ENCODE peak calls at places on chromosomes 12 and 14, in four cellular contexts. A is adrenal gland, B is transverse colon, V is Panc1. N is an unnamed sample. For H3K4me1, the result is how much of the 10 kb centered on the place peaks cover.

GRCh38 chr14:95486875-95487668 is 29.4 kb downstream of the SYNE3 start:
- DNase-seq in V (no peak), B (peak), A (no peak), N (no peak)

GRCh38 chr14:31025335-31026075 is at the start of gene AP4S1:
- DNase-seq in A (peak), B (peak), V (no peak), N (peak)

GRCh38 chr14:100609941-100610391 is 22.7 kb upstream of the BEGAIN start:
- DNase-seq in B (no peak), V (no peak), A (no peak), N (peak)

GRCh38 chr14:57390806-57391562 is 598 bp downstream of the NAA30 start:
- DNase-seq in A (peak), B (peak), V (no peak), N (peak)

GRCh38 chr14:68820999-68821683 is 28.3 kb upstream of the ZFP36L1 start:
- DNase-seq in V (no peak), B (no peak), A (no peak), N (no peak)

GRCh38 chr14:104692939-104693315 is 3.5 kb downstream of the INF2 start:
- DNase-seq in B (no peak), V (no peak), A (no peak), N (no peak)

GRCh38 chr12:100794441-100795192 is at the start of gene ANO4:
- DNase-seq in B (no peak), A (no peak), V (no peak), N (no peak)

GRCh38 chr12:22282283-22282682 is 52.2 kb downstream of the ST8SIA1 start:
- DNase-seq in V (no peak), A (no peak), B (no peak), N (no peak)

GRCh38 chr12:116236148-116236731 is 41.3 kb downstream of the MED13L start:
- DNase-seq in B (peak), A (peak), V (peak), N (no peak)

GRCh38 chr12:53743277-53744129 is 8.3 kb downstream of the CISTR start:
- DNase-seq in A (peak), B (peak), V (peak), N (peak)

GRCh38 chr12:7609480-7609879 is 56.2 kb downstream of the APOBEC1 start:
- DNase-seq in B (no peak), V (no peak), A (no peak), N (no peak)

GRCh38 chr12:106883421-106883820 is 72.3 kb upstream of the TMEM263 start:
- DNase-seq in B (no peak), V (no peak), A (no peak), N (no peak)

GRCh38 chr14:66483322-66483721 is 2.8 kb upstream of the CCDC196 start:
- DNase-seq in A (peak), V (no peak), B (no peak), N (no peak)

GRCh38 chr12:30985814-30986452 is 59.4 kb downstream of the TSPAN11 start:
- DNase-seq in A (peak), B (peak), V (peak), N (peak)

GRCh38 chr14:30426463-30426862 is 132.5 kb upstream of the G2E3 start:
- DNase-seq in V (no peak), A (no peak), B (no peak), N (no peak)

GRCh38 chr12:52850681-52851080 is 1.9 kb upstream of the KRT78 start:
- DNase-seq in V (no peak), B (no peak), A (no peak), N (no peak)

GRCh38 chr12:105100207-105100985 is 7.1 kb upstream of the WASHC4 start:
- DNase-seq in V (no peak), B (no peak), A (no peak), N (no peak)

GRCh38 chr14:73467800-73468199 is 9.5 kb upstream of the NUMB start:
- DNase-seq in V (no peak), A (no peak), B (no peak), N (no peak)

GRCh38 chr12:93050026-93050747 is 121.1 kb upstream of the EEA1 start:
- DNase-seq in A (no peak), V (no peak), B (no peak), N (no peak)

GRCh38 chr12:88501976-88502938 is 78.0 kb downstream of the KITLG start:
- DNase-seq in V (no peak), A (no peak), B (no peak), N (no peak)

GRCh38 chr14:55099741-55100140 is 29.3 kb upstream of the LGALS3 start:
- DNase-seq in B (no peak), V (no peak), A (no peak), N (no peak)

GRCh38 chr12:27970981-27971489 is 1.5 kb downstream of the PTHLH start:
- DNase-seq in V (no peak), A (no peak), B (no peak), N (peak)

GRCh38 chr12:89350260-89350659 is 2.0 kb downstream of the DUSP6 start:
- DNase-seq in B (no peak), A (no peak), V (no peak), N (no peak)

GRCh38 chr14:87628129-87628528 is 364.9 kb downstream of the GALC start:
- DNase-seq in V (no peak), B (no peak), A (no peak), N (no peak)

GRCh38 chr14:106203438-106203837 is 677.1 kb downstream of the TMEM121 start:
- DNase-seq in B (no peak), A (no peak), V (no peak), N (no peak)

GRCh38 chr12:32270818-32271710 is 128.3 kb upstream of the FGD4 start:
- DNase-seq in B (no peak), V (no peak), A (peak), N (no peak)

GRCh38 chr12:81759215-81759991 is at the start of gene PPFIA2:
- DNase-seq in B (no peak), A (no peak), V (no peak), N (peak)

GRCh38 chr14:72369106-72369505 is 436.9 kb downstream of the RGS6 start:
- DNase-seq in A (no peak), V (no peak), B (no peak), N (no peak)

GRCh38 chr12:100414756-100415155 is 57.9 kb downstream of the SLC17A8 start:
- DNase-seq in B (no peak), A (no peak), V (no peak), N (no peak)

GRCh38 chr14:97640031-97640430 is 842.8 kb downstream of the VRK1 start:
- DNase-seq in V (no peak), A (no peak), B (no peak), N (no peak)

GRCh38 chr12:13404111-13404628 is 207.6 kb downstream of the EMP1 start:
- DNase-seq in A (no peak), B (no peak), V (no peak), N (no peak)

GRCh38 chr14:77883479-77884238 is 83.8 kb downstream of the ADCK1 start:
- DNase-seq in A (no peak), B (no peak), V (no peak), N (no peak)

GRCh38 chr12:5185435-5186069 is 141.9 kb downstream of the KCNA5 start:
- DNase-seq in V (no peak), A (no peak), B (no peak), N (no peak)

GRCh38 chr12:5187136-5187535 is 143.5 kb downstream of the KCNA5 start:
- DNase-seq in V (no peak), A (no peak), B (no peak), N (no peak)

GRCh38 chr12:5188413-5188930 is 144.8 kb downstream of the KCNA5 start:
- DNase-seq in V (no peak), B (no peak), A (no peak), N (no peak)

GRCh38 chr12:5189173-5189572 is 145.5 kb downstream of the KCNA5 start:
- DNase-seq in V (no peak), A (no peak), B (no peak), N (no peak)

GRCh38 chr12:5186715-5187114 is 143.0 kb downstream of the KCNA5 start:
- DNase-seq in B (no peak), A (no peak), V (no peak), N (no peak)
- H3K4me1 ChIP-seq in B (under half), A (under half), V (under half), N (under half)

GRCh38 chr12:121858318-121858661 is 369 bp downstream of the HPD start:
- DNase-seq in A (no peak), B (no peak), V (no peak), N (no peak)
- H3K4me3 ChIP-seq in A (no peak), B (no peak), V (no peak), N (no peak)

GRCh38 chr12:6226701-6227096 is 26.5 kb downstream of the CD9 start:
- DNase-seq in B (peak), A (no peak), V (no peak), N (peak)
- H3K4me1 ChIP-seq in B (half or more), A (half or more), V (under half), N (half or more)

DNA sequence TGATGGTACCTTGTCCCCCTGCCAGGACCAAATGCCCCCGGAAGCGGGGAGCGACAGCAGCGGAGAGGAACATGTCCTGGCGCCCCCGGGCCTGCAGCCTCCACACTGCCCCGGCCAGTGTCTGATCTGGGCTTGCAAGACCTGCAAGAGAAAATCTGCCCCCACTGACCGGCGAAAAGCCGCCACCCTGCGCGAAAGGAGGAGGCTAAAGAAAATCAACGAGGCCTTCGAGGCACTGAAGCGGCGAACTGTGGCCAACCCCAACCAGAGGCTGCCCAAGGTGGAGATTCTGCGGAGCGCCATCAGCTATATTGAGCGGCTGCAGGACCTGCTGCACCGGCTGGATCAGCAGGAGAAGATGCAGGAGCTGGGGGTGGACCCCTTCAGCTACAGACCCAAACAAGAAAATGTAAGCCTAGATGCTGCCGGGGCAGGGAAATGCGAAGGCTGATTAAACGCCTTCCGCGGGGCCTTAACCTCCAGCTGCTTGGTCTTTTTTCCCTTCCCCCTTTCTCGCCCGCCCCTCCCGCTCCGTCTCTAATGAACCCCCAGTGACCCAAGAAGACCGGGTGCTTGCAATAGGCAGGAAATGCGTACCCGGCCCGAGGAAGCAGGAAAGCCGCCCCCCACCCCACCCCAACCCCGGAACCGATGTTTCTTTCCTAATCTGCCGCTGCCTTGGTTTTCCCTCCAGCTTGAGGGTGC is 548 bp downstream of the MYF6 start:
- DNase-seq in V (no peak), B (no peak), A (no peak), N (no peak)
- H3K4me3 ChIP-seq in V (no peak), B (no peak), A (no peak), N (no peak)

GRCh38 chr12:57524814-57525614 is 2.4 kb downstream of the MBD6 start:
- DNase-seq in B (peak), V (no peak), A (no peak), N (no peak)

GRCh38 chr12:57521475-57522018 is 1.1 kb upstream of the MBD6 start:
- DNase-seq in V (peak), B (peak), A (peak), N (peak)

GRCh38 chr12:57522019-57522886 is at the start of gene MBD6:
- DNase-seq in A (peak), V (peak), B (peak), N (peak)

GRCh38 chr12:57523706-57524614 is 1.3 kb downstream of the MBD6 start:
- DNase-seq in B (no peak), A (no peak), V (no peak), N (no peak)

GRCh38 chr12:57522887-57523705 is 472 bp downstream of the MBD6 start:
- DNase-seq in A (peak), B (peak), V (no peak), N (peak)
- H3K4me1 ChIP-seq in A (under half), B (under half), V (under half), N (under half)

GRCh38 chr14:52877628-52878027 is 73.2 kb downstream of the FERMT2 start:
- DNase-seq in V (no peak), B (no peak), A (no peak), N (no peak)
- H3K4me3 ChIP-seq in V (no peak), B (no peak), A (no peak), N (no peak)

GRCh38 chr12:46459881-46460545 is 87.4 kb upstream of the SLC38A2 start:
- DNase-seq in V (no peak), B (peak), A (no peak), N (no peak)
- H3K4me1 ChIP-seq in V (under half), B (under half), A (under half), N (under half)

GRCh38 chr14:62076825-62077660 is 314.8 kb downstream of the SNAPC1 start:
- DNase-seq in V (no peak), A (no peak), B (no peak), N (no peak)
- H3K4me3 ChIP-seq in V (no peak), A (no peak), B (no peak), N (no peak)

GRCh38 chr12:45304514-45305178 is 88.8 kb downstream of the ANO6 start:
- DNase-seq in V (no peak), A (no peak), B (no peak), N (no peak)
- H3K4me1 ChIP-seq in V (under half), A (under half), B (under half), N (under half)

DNA sequence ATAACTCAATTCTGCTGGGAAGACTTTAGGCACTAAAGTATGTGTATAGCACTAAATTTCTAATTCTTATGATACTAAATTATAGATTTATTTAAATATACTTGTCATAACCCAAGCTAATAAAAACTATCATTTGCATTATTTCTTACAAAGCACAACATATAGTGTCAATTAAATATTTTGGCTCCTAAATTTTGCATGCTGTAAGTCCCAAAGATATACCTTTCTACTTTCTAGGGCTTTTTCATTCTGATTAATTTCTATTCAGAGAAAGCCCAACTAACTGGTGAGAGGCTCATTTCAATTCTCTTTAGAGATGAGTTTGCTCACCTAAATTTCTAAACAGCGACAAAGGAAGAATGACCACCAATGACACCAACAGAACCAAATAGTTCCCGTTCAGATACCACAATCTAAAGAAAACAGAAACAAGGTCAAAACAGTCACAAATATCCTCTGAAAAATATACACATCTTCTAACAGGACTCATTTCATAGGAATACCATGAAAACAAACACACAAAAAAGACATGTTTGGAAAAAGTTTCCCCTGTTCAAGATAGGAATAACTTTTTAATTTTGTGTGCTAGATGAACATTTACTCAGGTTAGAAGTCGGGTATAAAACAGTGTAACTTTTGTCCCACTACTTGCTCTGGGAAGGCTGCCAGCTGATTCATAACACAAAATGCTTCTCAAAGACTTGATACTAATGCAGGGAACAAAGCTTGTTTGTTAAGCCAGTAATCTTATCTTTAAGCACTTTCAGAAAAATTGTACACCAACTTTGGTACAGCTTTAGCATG is 7.6 kb downstream of the SLC38A2 start:
- DNase-seq in A (peak), B (peak), V (no peak), N (no peak)
- H3K4me3 ChIP-seq in A (peak), B (no peak), V (peak), N (no peak)

N was measured in mucosa of descending colon.